ENCODE peak calls at places on chromosome 13, in nine cellular contexts. R, P, I, T, Z, H, U, O and N are unnamed samples.

GRCh38 chr13:73065665-73066350 is 7.0 kb downstream of the KLF5 start:
- DNase-seq in R (peak), P (peak), I (peak), T (no peak), Z (peak), H (no peak), U (no peak), O (no peak), N (no peak)

GRCh38 chr13:98549006-98549727 is 27.7 kb downstream of the STK24 start:
- DNase-seq in R (no peak), P (no peak), I (no peak), T (no peak), Z (no peak), H (no peak), U (no peak), O (no peak), N (no peak)

GRCh38 chr13:50844181-50844875 is 836 bp upstream of the DLEU7 start:
- DNase-seq in R (no peak), P (peak), I (peak), T (no peak), Z (no peak), H (no peak), U (no peak), O (no peak), N (no peak)

GRCh38 chr13:102276479-102276878 is 125.4 kb downstream of the FGF14 start:
- DNase-seq in R (no peak), P (no peak), I (no peak), T (no peak), Z (no peak), H (no peak), U (no peak), O (no peak), N (no peak)

GRCh38 chr13:102399791-102400618 is 1.8 kb downstream of the FGF14 start:
- DNase-seq in R (no peak), P (peak), I (peak), T (no peak), Z (peak), H (peak), U (peak), O (peak), N (no peak)

GRCh38 chr13:41813426-41813825 is 147.5 kb downstream of the VWA8 start:
- DNase-seq in R (no peak), P (no peak), I (no peak), T (no peak), Z (no peak), H (no peak), U (no peak), O (no peak), N (no peak)

GRCh38 chr13:41751734-41752445 is 209.0 kb downstream of the VWA8 start:
- DNase-seq in R (no peak), P (no peak), I (no peak), T (no peak), Z (no peak), H (no peak), U (no peak), O (no peak), N (no peak)

GRCh38 chr13:45242070-45242469 is 41.2 kb upstream of the KCTD4 start:
- DNase-seq in R (no peak), P (no peak), I (no peak), T (no peak), Z (no peak), H (no peak), U (no peak), O (no peak), N (no peak)

GRCh38 chr13:108963846-108964600 is 334.6 kb downstream of the MYO16 start:
- DNase-seq in R (no peak), P (no peak), I (no peak), T (no peak), Z (no peak), H (no peak), U (no peak), O (no peak), N (no peak)

GRCh38 chr13:20140487-20140886 is 20.4 kb downstream of the GJA3 start:
- DNase-seq in R (no peak), P (no peak), I (no peak), T (no peak), Z (no peak), H (no peak), U (no peak), O (no peak), N (no peak)

GRCh38 chr13:54162069-54162468 is 1133.5 kb downstream of the OLFM4 start:
- DNase-seq in R (peak), P (no peak), I (no peak), T (no peak), Z (peak), H (no peak), U (no peak), O (no peak), N (no peak)

GRCh38 chr13:46559272-46559805 is 6.4 kb downstream of the LRCH1 start:
- DNase-seq in R (no peak), P (no peak), I (no peak), T (no peak), Z (no peak), H (no peak), U (no peak), O (no peak), N (no peak)

GRCh38 chr13:26050568-26051230 is 1.1 kb downstream of the SHISA2 start:
- DNase-seq in R (no peak), P (peak), I (peak), T (no peak), Z (peak), H (no peak), U (no peak), O (peak), N (no peak)

GRCh38 chr13:29887651-29888050 is 37.2 kb upstream of the UBL3 start:
- DNase-seq in R (no peak), P (peak), I (no peak), T (no peak), Z (peak), H (no peak), U (no peak), O (no peak), N (no peak)

GRCh38 chr13:20616059-20616797 is 49.3 kb downstream of the IFT88 start:
- DNase-seq in R (no peak), P (no peak), I (no peak), T (no peak), Z (no peak), H (no peak), U (no peak), O (no peak), N (no peak)

GRCh38 chr13:79457948-79458347 is 23.0 kb upstream of the NDFIP2 start:
- DNase-seq in R (no peak), P (peak), I (no peak), T (no peak), Z (no peak), H (no peak), U (no peak), O (no peak), N (no peak)

GRCh38 chr13:70391678-70392077 is 283.4 kb upstream of the KLHL1 start:
- DNase-seq in R (peak), P (peak), I (peak), T (no peak), Z (peak), H (no peak), U (peak), O (no peak), N (no peak)

GRCh38 chr13:29595380-29596063 is at the start of gene SLC7A1:
- DNase-seq in R (peak), P (peak), I (peak), T (peak), Z (peak), H (peak), U (peak), O (peak), N (peak)

GRCh38 chr13:46401432-46401831 is 14.4 kb upstream of the RUBCNL start:
- DNase-seq in R (no peak), P (no peak), I (no peak), T (no peak), Z (no peak), H (no peak), U (no peak), O (no peak), N (peak)

GRCh38 chr13:30796132-30796832 is 60.9 kb downstream of the ALOX5AP start:
- DNase-seq in R (no peak), P (no peak), I (peak), T (no peak), Z (no peak), H (no peak), U (no peak), O (no peak), N (peak)

GRCh38 chr13:106186366-106187030 is 349.0 kb downstream of the EFNB2 start:
- DNase-seq in R (no peak), P (no peak), I (no peak), T (no peak), Z (no peak), H (no peak), U (no peak), O (no peak), N (no peak)

GRCh38 chr13:26693749-26694463 is 66.7 kb downstream of the GPR12 start:
- DNase-seq in R (no peak), P (no peak), I (no peak), T (no peak), Z (peak), H (no peak), U (no peak), O (no peak), N (no peak)

GRCh38 chr13:109647046-109647445 is 139.3 kb downstream of the IRS2 start:
- DNase-seq in R (no peak), P (no peak), I (no peak), T (no peak), Z (no peak), H (no peak), U (no peak), O (no peak), N (no peak)

GRCh38 chr13:23467932-23468278 is 34.4 kb upstream of the SACS start:
- DNase-seq in R (no peak), P (no peak), I (no peak), T (no peak), Z (no peak), H (no peak), U (no peak), O (no peak), N (no peak)

GRCh38 chr13:52450012-52450792 is at the start of gene VPS36:
- DNase-seq in R (peak), P (peak), I (peak), T (peak), Z (peak), H (peak), U (peak), O (peak), N (peak)

GRCh38 chr13:49374585-49375290 is 69.1 kb downstream of the CAB39L start:
- DNase-seq in R (no peak), P (no peak), I (peak), T (no peak), Z (no peak), H (no peak), U (no peak), O (no peak), N (peak)